ENCODE peak calls at places on chromosomes 12 and 14, in four cellular contexts. E, F, H and A are unnamed samples.

GRCh38 chr12:32159381-32159780 is 52.7 kb downstream of the BICD1 start:
- DNase-seq in E (no peak), F (no peak), H (no peak), A (no peak)

GRCh38 chr12:7060353-7060954 is at the start of gene C1S:
- DNase-seq in E (peak; percentile 81), F (peak; percentile 87), H (no peak), A (peak; percentile 82)

GRCh38 chr14:68232643-68233055 is 413.1 kb downstream of the RAD51B start:
- DNase-seq in E (no peak), F (peak; percentile 43), H (no peak), A (peak; percentile 82)

GRCh38 chr14:98368916-98369315 is 903.1 kb downstream of the BCL11B start:
- DNase-seq in E (no peak), F (no peak), H (no peak), A (no peak)

GRCh38 chr14:93929657-93930056 is 2.5 kb downstream of the FAM181A start:
- DNase-seq in E (no peak), F (no peak), H (no peak), A (no peak)

GRCh38 chr12:32334384-32334783 is 65.0 kb upstream of the FGD4 start:
- DNase-seq in E (no peak), F (no peak), H (no peak), A (no peak)

GRCh38 chr14:31270196-31270772 is 62.7 kb upstream of the HECTD1 start:
- DNase-seq in E (peak; percentile 86), F (peak; percentile 23), H (no peak), A (peak; percentile 26)

GRCh38 chr12:42756841-42757661 is 167.5 kb upstream of the PRICKLE1 start:
- DNase-seq in E (peak; percentile 95), F (peak; percentile 68), H (no peak), A (peak; percentile 89)

GRCh38 chr14:78519863-78520262 is 349.7 kb downstream of the NRXN3 start:
- DNase-seq in E (peak; percentile 53), F (peak; percentile 55), H (no peak), A (no peak)

GRCh38 chr14:91493169-91493568 is 16.9 kb downstream of the PPP4R3A start:
- DNase-seq in E (no peak), F (no peak), H (no peak), A (no peak)

DNA sequence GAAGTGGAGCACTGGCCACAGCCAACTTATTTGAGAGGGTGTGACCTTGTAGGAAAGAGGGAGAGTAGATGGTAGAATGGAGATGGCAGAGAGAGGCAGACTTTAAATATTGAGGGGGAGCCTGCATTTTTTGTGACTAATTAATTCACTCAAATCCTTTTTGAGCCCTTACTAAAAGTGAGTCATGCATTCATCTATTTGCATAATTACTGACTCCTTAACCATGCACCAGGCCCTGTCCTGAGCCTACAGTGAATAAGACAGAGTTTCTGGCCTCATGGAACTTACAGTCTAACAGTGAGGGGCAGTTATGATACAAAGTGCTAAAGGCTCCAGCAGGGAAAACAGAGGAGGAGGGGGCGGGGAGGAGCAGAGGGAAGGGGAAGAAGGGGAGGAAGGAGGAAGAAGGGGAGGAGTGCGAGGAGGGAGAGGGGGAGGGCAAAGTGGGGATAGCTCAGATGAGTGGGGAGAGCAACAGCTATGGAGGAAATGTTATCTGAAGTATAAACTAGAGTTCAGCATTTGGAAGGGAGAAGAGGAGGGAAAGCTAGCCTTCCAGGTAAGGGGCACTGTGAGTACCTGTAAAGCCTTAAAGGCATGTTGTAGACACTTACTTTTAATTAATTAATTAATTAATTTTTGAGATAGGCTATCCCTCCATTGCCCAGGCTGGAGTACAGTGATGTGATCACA is 7.5 kb upstream of the CTDSP2 start:
- DNase-seq in E (no peak), F (no peak), H (no peak), A (no peak)
- H3K27me3 ChIP-seq in E (no peaks in the 10 kb centered on the region), F (peaks cover 5% of the 10 kb centered on the region), H (no peaks in the 10 kb centered on the region), A (no peaks in the 10 kb centered on the region)

DNA sequence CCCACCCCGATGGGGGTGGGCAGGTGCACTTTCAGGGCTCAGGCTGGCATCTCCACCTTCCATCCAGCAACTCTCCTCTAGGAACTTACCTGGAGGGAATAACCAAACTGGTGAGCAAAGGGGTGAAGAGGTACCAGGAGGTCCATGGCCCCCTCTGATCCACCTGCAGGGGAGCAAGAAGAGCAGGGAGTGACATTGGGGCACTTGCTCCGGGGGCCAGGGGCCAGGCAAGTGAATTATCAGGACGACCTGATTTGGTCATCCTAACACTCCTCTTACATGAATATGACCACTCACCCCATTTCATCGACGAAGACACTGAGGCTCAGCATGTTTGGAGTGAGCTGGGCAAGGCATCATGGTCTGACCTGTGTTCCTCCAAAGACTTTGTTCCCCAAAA is 6.0 kb downstream of the DIO3 start:
- DNase-seq in E (no peak), F (no peak), H (no peak), A (no peak)
- H3K27me3 ChIP-seq in E (peaks cover 57% of the 10 kb centered on the region), F (peaks cover 59% of the 10 kb centered on the region), H (peaks cover 81% of the 10 kb centered on the region), A (peaks cover 26% of the 10 kb centered on the region)

GRCh38 chr12:3727877-3728632 is 24.9 kb downstream of the CRACR2A start:
- DNase-seq in E (no peak), F (no peak), H (no peak), A (no peak)

GRCh38 chr12:3724096-3724805 is 28.7 kb downstream of the CRACR2A start:
- DNase-seq in E (peak; percentile 21), F (no peak), H (no peak), A (no peak)

GRCh38 chr12:3727354-3727753 is 25.6 kb downstream of the CRACR2A start:
- DNase-seq in E (no peak), F (no peak), H (no peak), A (no peak)

GRCh38 chr12:3726455-3726854 is 26.5 kb downstream of the CRACR2A start:
- DNase-seq in E (no peak), F (no peak), H (no peak), A (no peak)

GRCh38 chr12:3725267-3726115 is 27.4 kb downstream of the CRACR2A start:
- DNase-seq in E (peak; percentile 20), F (no peak), H (no peak), A (no peak)
- H3K27me3 ChIP-seq in E (no peaks in the 10 kb centered on the region), F (no peaks in the 10 kb centered on the region), H (no peaks in the 10 kb centered on the region), A (no peaks in the 10 kb centered on the region)

DNA sequence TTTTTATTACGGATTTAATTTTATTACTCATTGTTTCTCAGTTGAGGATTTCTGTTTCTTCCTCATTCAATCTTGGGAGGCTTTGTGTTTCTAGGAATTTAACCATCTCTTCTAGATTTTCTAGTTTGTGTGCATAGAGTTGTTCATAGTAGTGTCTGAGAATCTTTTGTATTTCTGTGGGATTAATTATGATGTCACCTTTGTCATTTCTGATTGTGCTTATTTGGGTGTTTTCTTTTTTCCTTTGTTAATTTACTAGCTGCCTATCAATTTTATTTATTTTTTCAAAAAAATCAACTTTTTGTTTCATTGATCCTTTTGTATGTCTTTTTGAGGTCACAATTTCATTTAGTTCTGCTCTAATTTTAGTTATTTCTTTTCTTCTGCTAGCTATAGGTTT is 75.9 kb downstream of the IFNG-AS1 start:
- DNase-seq in E (no peak), F (no peak), H (no peak), A (no peak)
- H3K27me3 ChIP-seq in E (no peaks in the 10 kb centered on the region), F (no peaks in the 10 kb centered on the region), H (no peaks in the 10 kb centered on the region), A (peaks cover 6% of the 10 kb centered on the region)